ENCODE peak calls at places on chromosomes 2 and 18, in five cellular contexts. H, S, Z, J and I are unnamed samples.
A peak's percentile ranks its signal among the peaks of the same experiment; 100 is the strongest.

GRCh38 chr18:23541349-23542093 is 38.2 kb downstream of the RMC1 start:
- DNase-seq in H (no peak), Z (no peak), J (no peak), S (no peak), I (no peak)

GRCh38 chr2:163465440-163465839 is 270.4 kb downstream of the FIGN start:
- DNase-seq in J (no peak), H (no peak), S (no peak), Z (no peak), I (no peak)

GRCh38 chr2:26759845-26760244 is 4.2 kb upstream of the SLC35F6 start:
- DNase-seq in S (no peak), J (no peak), Z (no peak), H (no peak), I (no peak)

GRCh38 chr2:239548965-239549595 is 148.3 kb upstream of the HDAC4 start:
- DNase-seq in H (no peak), J (no peak), S (no peak), Z (no peak), I (no peak)

GRCh38 chr2:236176417-236176816 is 8.2 kb upstream of the GBX2 start:
- DNase-seq in J (no peak), Z (no peak), H (no peak), S (no peak), I (no peak)

GRCh38 chr2:190679813-190680591 is 31.1 kb downstream of the NAB1 start:
- DNase-seq in J (peak; percentile 57), S (peak; percentile 68), H (peak; percentile 68), Z (peak; percentile 54), I (no peak)

GRCh38 chr2:240337028-240337427 is 98.4 kb upstream of the GPC1 start:
- DNase-seq in H (no peak), S (no peak), J (no peak), Z (no peak), I (no peak)

GRCh38 chr2:111143107-111143886 is 22.6 kb downstream of the BCL2L11 start:
- DNase-seq in J (no peak), S (no peak), Z (no peak), H (no peak), I (no peak)

GRCh38 chr2:152580722-152581121 is 136.5 kb downstream of the PRPF40A start:
- DNase-seq in H (no peak), Z (no peak), S (no peak), J (no peak), I (no peak)

GRCh38 chr2:189171956-189172609 is 7.5 kb downstream of the COL5A2 start:
- DNase-seq in S (no peak), Z (no peak), H (no peak), J (no peak), I (no peak)

GRCh38 chr18:58896268-58896667 is 31.6 kb downstream of the ZNF532 start:
- DNase-seq in S (no peak), Z (no peak), J (peak; percentile 37), H (no peak), I (peak; percentile 19)

GRCh38 chr2:142876423-142876822 is 1.0 kb upstream of the KYNU start:
- DNase-seq in H (no peak), J (no peak), Z (no peak), S (no peak), I (no peak)

GRCh38 chr2:86068098-86069047 is 37.3 kb downstream of the POLR1A start:
- DNase-seq in J (peak; percentile 36), S (no peak), Z (no peak), H (peak; percentile 90), I (no peak)

GRCh38 chr2:55232863-55233657 is 572 bp downstream of the RPS27A start:
- DNase-seq in H (peak; percentile 73), S (peak; percentile 41), Z (no peak), J (peak; percentile 58), I (no peak)

GRCh38 chr2:16633632-16634430 is 31.8 kb downstream of the CYRIA start:
- DNase-seq in S (no peak), Z (no peak), J (no peak), H (no peak), I (no peak)

GRCh38 chr2:23510471-23510870 is 125.5 kb downstream of the KLHL29 start:
- DNase-seq in H (no peak), Z (no peak), S (no peak), J (no peak), I (no peak)

GRCh38 chr18:24544141-24544498 is 83.7 kb downstream of the HRH4 start:
- DNase-seq in Z (no peak), S (no peak), H (no peak), J (no peak), I (no peak)

GRCh38 chr2:46780411-46780800 is 135.2 kb downstream of the MCFD2 start:
- DNase-seq in J (no peak), S (no peak), Z (no peak), H (peak; percentile 57), I (no peak)

GRCh38 chr2:134359367-134360081 is 105.7 kb downstream of the MGAT5 start:
- DNase-seq in Z (no peak), J (no peak), H (no peak), S (peak; percentile 68), I (no peak)

GRCh38 chr2:197614532-197614931 is 60.9 kb downstream of the RFTN2 start:
- DNase-seq in H (no peak), J (no peak), Z (no peak), S (peak; percentile 51), I (no peak)

GRCh38 chr2:55364189-55365055 is 55.2 kb downstream of the CCDC88A start:
- DNase-seq in Z (no peak), S (peak; percentile 26), J (no peak), H (no peak), I (no peak)

GRCh38 chr2:86046985-86047384 is 58.7 kb downstream of the POLR1A start:
- DNase-seq in J (no peak), Z (no peak), H (no peak), S (no peak), I (no peak)

GRCh38 chr2:54830546-54830945 is 107.1 kb downstream of the EML6 start:
- DNase-seq in H (no peak), J (no peak), S (no peak), Z (no peak), I (no peak)

GRCh38 chr2:110741491-110741980 is 9.2 kb downstream of the ACOXL start:
- DNase-seq in H (no peak), S (no peak), Z (no peak), J (no peak), I (no peak)

GRCh38 chr2:239870863-239871262 is 154.3 kb downstream of the NDUFA10 start:
- DNase-seq in H (no peak), J (no peak), Z (no peak), S (peak; percentile 7), I (no peak)

GRCh38 chr2:186716004-186716403 is 22.1 kb downstream of the FAM171B start:
- DNase-seq in H (no peak), J (no peak), S (no peak), Z (no peak), I (no peak)

GRCh38 chr2:97715951-97716694 is 2.7 kb downstream of the ZAP70 start:
- DNase-seq in S (no peak), Z (no peak), H (peak; percentile 25), J (no peak), I (no peak)

GRCh38 chr2:137262600-137262999 is 497.3 kb downstream of the THSD7B start:
- DNase-seq in S (no peak), H (no peak), Z (no peak), J (no peak), I (no peak)

GRCh38 chr18:34223164-34223892 is 1.4 kb downstream of the NOL4 start:
- DNase-seq in Z (no peak), H (no peak), J (peak; percentile 35), S (peak; percentile 21), I (no peak)

GRCh38 chr18:65057439-65058083 is 693.3 kb upstream of the CDH7 start:
- DNase-seq in J (no peak), H (no peak), Z (no peak), S (no peak), I (no peak)

GRCh38 chr2:70627499-70627898 is 73.9 kb upstream of the TGFA start:
- DNase-seq in J (no peak), H (no peak), Z (no peak), S (no peak), I (no peak)

GRCh38 chr2:157488877-157489276 is 45.0 kb upstream of the CYTIP start:
- DNase-seq in Z (no peak), H (no peak), S (peak; percentile 85), J (no peak), I (no peak)

GRCh38 chr2:152716805-152717241 is 438 bp downstream of the PRPF40A start:
- DNase-seq in J (no peak), Z (no peak), S (peak; percentile 43), H (peak; percentile 46), I (no peak)

DNA sequence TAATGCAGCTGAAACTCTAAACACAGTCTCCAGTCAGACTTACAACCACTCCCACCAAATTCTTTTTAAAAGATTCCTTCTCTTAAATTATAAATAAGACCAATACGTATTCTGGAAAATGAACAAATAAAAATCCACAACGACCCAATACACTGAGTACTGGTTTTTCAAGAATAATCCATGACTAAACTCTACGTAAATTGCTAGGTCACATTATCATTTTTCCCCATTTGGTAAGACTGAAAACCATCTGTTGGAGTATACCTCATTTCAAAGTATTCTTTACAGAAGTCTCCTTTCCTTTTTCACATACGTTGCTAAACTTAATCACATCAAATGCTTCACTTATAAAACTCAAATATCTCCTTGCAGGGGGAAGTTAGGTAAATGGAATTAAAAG is 6.0 kb downstream of the ZNF516 start:
- DNase-seq in Z (no peak), H (no peak), J (no peak), S (no peak), I (no peak)
- H3K4me3 ChIP-seq in Z (no peak overlapping the region), H (peak overlapping the region; percentile 92), J (peak overlapping the region; percentile 11), S (no peak overlapping the region), I (no peak overlapping the region)

GRCh38 chr2:109185801-109186570 is 57.0 kb downstream of the SH3RF3 start:
- DNase-seq in S (no peak), J (no peak), Z (no peak), H (peak; percentile 90), I (no peak)
- TF ChIP-seq CTCF in S (no peak), J (no peak), Z (no peak), H (no peak), I (no peak)

GRCh38 chr2:167279810-167280209 is 391.5 kb downstream of the XIRP2 start:
- DNase-seq in H (no peak), J (no peak), Z (no peak), S (no peak), I (no peak)
- H3K4me3 ChIP-seq in H (no peak overlapping the region), J (no peak overlapping the region), Z (no peak overlapping the region), S (no peak overlapping the region), I (no peak overlapping the region)

DNA sequence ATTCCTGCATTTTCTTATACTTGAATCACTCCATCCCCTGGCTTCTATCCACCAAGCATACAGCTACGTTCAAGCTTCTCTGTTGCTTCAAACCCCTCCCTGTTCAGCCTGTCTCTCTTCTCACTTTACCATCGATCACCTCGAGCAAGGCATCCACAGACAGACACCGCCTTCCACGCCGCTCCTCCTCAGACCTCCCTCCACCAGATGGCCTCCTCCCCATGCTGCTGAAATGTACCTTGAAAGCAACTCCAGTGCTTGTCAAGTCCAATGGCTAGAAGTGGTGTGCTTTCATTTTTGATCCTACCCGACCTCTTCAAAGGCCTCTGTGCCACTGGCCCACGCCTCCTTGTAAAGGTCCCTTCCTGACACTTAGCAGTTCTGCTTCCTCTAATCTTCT is 131.3 kb upstream of the ACAA2 start:
- DNase-seq in S (no peak), H (no peak), J (no peak), Z (no peak), I (no peak)
- TF ChIP-seq CTCF in S (no peak), H (peak; percentile 36), J (no peak), Z (no peak), I (no peak)